ENCODE peak calls at places on chromosomes 13 and 19, in four cellular contexts. One of them, this sample, is unnamed.
A peak's percentile ranks its signal among the peaks of the same experiment; 100 is the strongest.

GRCh38 chr13:72782717-72783116 is 784 bp downstream of the PIBF1 start:
- DNase-seq in fibroblast of mammary gland: peak; percentile 35
- DNase-seq in PC-3: no peak
- DNase-seq in GM23338: no peak
- DNase-seq in this sample: peak; percentile 25

GRCh38 chr13:43376596-43376995 is 353.2 kb downstream of the DNAJC15 start:
- DNase-seq in fibroblast of mammary gland: no peak
- DNase-seq in PC-3: no peak
- DNase-seq in GM23338: no peak
- DNase-seq in this sample: no peak

GRCh38 chr13:33611016-33611805 is 206.7 kb upstream of the RFC3 start:
- DNase-seq in fibroblast of mammary gland: peak; percentile 10
- DNase-seq in GM23338: peak; percentile 45
- DNase-seq in PC-3: no peak
- DNase-seq in this sample: peak; percentile 86

GRCh38 chr13:62702502-62702901 is 1286.9 kb upstream of the PCDH20 start:
- DNase-seq in GM23338: no peak
- DNase-seq in fibroblast of mammary gland: no peak
- DNase-seq in PC-3: no peak
- DNase-seq in this sample: no peak

GRCh38 chr19:19817357-19817756 is 4.2 kb downstream of the ZNF506 start:
- DNase-seq in GM23338: no peak
- DNase-seq in PC-3: no peak
- DNase-seq in fibroblast of mammary gland: no peak
- DNase-seq in this sample: no peak

GRCh38 chr13:75180805-75181455 is 301.0 kb downstream of the TBC1D4 start:
- DNase-seq in GM23338: no peak
- DNase-seq in fibroblast of mammary gland: peak; percentile 28
- DNase-seq in PC-3: peak; percentile 78
- DNase-seq in this sample: peak; percentile 28

GRCh38 chr19:19461671-19462622 is 53.4 kb downstream of the TSSK6 start:
- DNase-seq in PC-3: no peak
- DNase-seq in GM23338: peak; percentile 90
- DNase-seq in fibroblast of mammary gland: peak; percentile 37
- DNase-seq in this sample: peak; percentile 40

GRCh38 chr19:14113762-14114414 is 3.7 kb downstream of the PRKACA start:
- DNase-seq in PC-3: peak; percentile 40
- DNase-seq in fibroblast of mammary gland: no peak
- DNase-seq in GM23338: peak; percentile 57
- DNase-seq in this sample: no peak

GRCh38 chr19:1313695-1314613 is 28.3 kb downstream of the EFNA2 start:
- DNase-seq in fibroblast of mammary gland: no peak
- DNase-seq in PC-3: no peak
- DNase-seq in GM23338: no peak
- DNase-seq in this sample: no peak

GRCh38 chr13:29383476-29383875 is 212.0 kb downstream of the SLC7A1 start:
- DNase-seq in PC-3: no peak
- DNase-seq in GM23338: no peak
- DNase-seq in fibroblast of mammary gland: no peak
- DNase-seq in this sample: no peak

GRCh38 chr19:6058411-6059201 is 51.7 kb downstream of the RFX2 start:
- DNase-seq in fibroblast of mammary gland: no peak
- DNase-seq in PC-3: no peak
- DNase-seq in GM23338: no peak
- DNase-seq in this sample: no peak

GRCh38 chr13:31835932-31836331 is 96.6 kb downstream of the RXFP2 start:
- DNase-seq in fibroblast of mammary gland: peak; percentile 87
- DNase-seq in PC-3: peak; percentile 49
- DNase-seq in GM23338: no peak
- DNase-seq in this sample: peak; percentile 6

GRCh38 chr19:38304866-38305429 is 897 bp downstream of the C19orf33 start:
- DNase-seq in PC-3: peak; percentile 95
- DNase-seq in fibroblast of mammary gland: no peak
- DNase-seq in GM23338: peak; percentile 98
- DNase-seq in this sample: no peak

GRCh38 chr13:51557423-51557822 is 26.8 kb upstream of the WDFY2 start:
- DNase-seq in GM23338: no peak
- DNase-seq in PC-3: no peak
- DNase-seq in fibroblast of mammary gland: no peak
- DNase-seq in this sample: no peak

GRCh38 chr13:102892504-102892903 is 46.7 kb downstream of the ERCC5 start:
- DNase-seq in GM23338: no peak
- DNase-seq in fibroblast of mammary gland: no peak
- DNase-seq in PC-3: no peak
- DNase-seq in this sample: no peak

GRCh38 chr19:16588089-16588823 is 16.0 kb upstream of the SLC35E1 start:
- DNase-seq in fibroblast of mammary gland: peak; percentile 59
- DNase-seq in GM23338: peak; percentile 43
- DNase-seq in PC-3: no peak
- DNase-seq in this sample: peak; percentile 42

GRCh38 chr13:84844473-84844872 is 954.7 kb downstream of the SLITRK6 start:
- DNase-seq in PC-3: peak; percentile 48
- DNase-seq in GM23338: peak; percentile 53
- DNase-seq in fibroblast of mammary gland: no peak
- DNase-seq in this sample: no peak

GRCh38 chr19:4694211-4694987 is 24.3 kb upstream of the MYDGF start:
- DNase-seq in PC-3: peak; percentile 100
- DNase-seq in GM23338: no peak
- DNase-seq in fibroblast of mammary gland: peak; percentile 99
- DNase-seq in this sample: peak; percentile 89

GRCh38 chr13:23668557-23668956 is 98.3 kb downstream of the TNFRSF19 start:
- DNase-seq in fibroblast of mammary gland: no peak
- DNase-seq in PC-3: no peak
- DNase-seq in GM23338: no peak
- DNase-seq in this sample: no peak

GRCh38 chr13:51681037-51681678 is 96.9 kb downstream of the WDFY2 start:
- DNase-seq in PC-3: peak; percentile 91
- DNase-seq in GM23338: no peak
- DNase-seq in fibroblast of mammary gland: peak; percentile 84
- DNase-seq in this sample: peak; percentile 68

GRCh38 chr19:17952041-17952976 is 14.6 kb upstream of the KCNN1 start:
- DNase-seq in fibroblast of mammary gland: no peak
- DNase-seq in PC-3: no peak
- DNase-seq in GM23338: peak; percentile 59
- DNase-seq in this sample: no peak
- H3K4me3 ChIP-seq in fibroblast of mammary gland: no peak overlapping the region
- H3K4me3 ChIP-seq in PC-3: no peak overlapping the region
- H3K4me3 ChIP-seq in GM23338: peak overlapping the region; percentile 72
- H3K4me3 ChIP-seq in this sample: no peak overlapping the region

GRCh38 chr13:109652536-109652935 is 133.8 kb downstream of the IRS2 start:
- DNase-seq in PC-3: no peak
- DNase-seq in GM23338: no peak
- DNase-seq in fibroblast of mammary gland: peak; percentile 24
- DNase-seq in this sample: no peak

GRCh38 chr13:109651854-109652253 is 134.5 kb downstream of the IRS2 start:
- DNase-seq in PC-3: no peak
- DNase-seq in GM23338: no peak
- DNase-seq in fibroblast of mammary gland: no peak
- DNase-seq in this sample: no peak

GRCh38 chr13:109655611-109656010 is 130.8 kb downstream of the IRS2 start:
- DNase-seq in GM23338: no peak
- DNase-seq in PC-3: no peak
- DNase-seq in fibroblast of mammary gland: no peak
- DNase-seq in this sample: no peak

GRCh38 chr13:109655206-109655600 is 131.2 kb downstream of the IRS2 start:
- DNase-seq in fibroblast of mammary gland: peak; percentile 87
- DNase-seq in PC-3: no peak
- DNase-seq in GM23338: no peak
- DNase-seq in this sample: no peak

DNA sequence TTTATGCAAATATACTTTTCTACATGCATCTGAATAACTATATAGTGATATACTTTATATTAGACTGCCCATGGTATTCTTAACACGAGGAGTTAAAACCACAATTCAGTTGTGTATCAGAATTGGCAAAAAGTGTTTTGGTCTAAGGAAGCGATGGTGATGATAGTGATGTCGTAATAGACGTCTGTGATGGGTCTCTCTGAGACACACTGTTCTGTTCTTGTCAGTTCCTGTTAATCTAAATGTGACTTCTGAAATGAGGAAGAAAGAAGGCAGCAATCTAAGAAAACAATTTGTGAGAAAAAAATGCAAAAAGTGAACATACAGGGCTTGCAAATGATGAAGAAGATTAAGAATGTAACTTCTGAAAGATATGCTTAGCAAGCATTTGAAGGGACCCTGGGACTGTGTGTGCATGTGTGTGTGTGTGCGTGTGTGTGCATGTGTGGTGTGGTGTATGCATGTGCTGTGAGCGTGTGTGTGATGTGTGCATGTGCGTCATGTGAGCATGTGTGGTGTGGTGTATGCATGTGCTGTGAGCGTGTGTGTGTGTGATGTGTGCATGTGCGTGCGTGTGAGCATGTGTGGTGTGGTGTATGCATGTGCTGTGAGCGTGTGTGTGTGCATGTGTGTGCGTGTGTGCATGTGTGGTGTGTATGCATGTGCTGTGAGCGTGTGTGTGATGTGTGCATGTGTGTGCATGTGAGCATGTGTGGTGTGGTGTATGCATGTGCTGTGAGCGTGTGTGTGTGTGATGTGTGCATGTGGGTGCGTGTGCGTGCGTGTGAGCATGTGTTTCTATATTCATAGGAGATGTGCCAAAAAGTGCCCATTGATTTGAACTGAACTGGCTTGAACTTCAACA is 131.8 kb downstream of the IRS2 start:
- DNase-seq in fibroblast of mammary gland: peak; percentile 92
- DNase-seq in PC-3: no peak
- DNase-seq in GM23338: no peak
- DNase-seq in this sample: no peak
- TF ChIP-seq CTCF in fibroblast of mammary gland: no peak
- TF ChIP-seq CTCF in PC-3: no peak
- TF ChIP-seq CTCF in GM23338: no peak
- TF ChIP-seq CTCF in this sample: no peak

GRCh38 chr19:46251415-46251814 is 21.9 kb downstream of the IGFL1 start:
- DNase-seq in GM23338: no peak
- DNase-seq in fibroblast of mammary gland: no peak
- DNase-seq in PC-3: peak; percentile 22
- DNase-seq in this sample: no peak
- H3K4me3 ChIP-seq in GM23338: no peak overlapping the region
- H3K4me3 ChIP-seq in fibroblast of mammary gland: no peak overlapping the region
- H3K4me3 ChIP-seq in PC-3: no peak overlapping the region
- H3K4me3 ChIP-seq in this sample: no peak overlapping the region

GRCh38 chr13:110364081-110364480 is 57.0 kb downstream of the COL4A2 start:
- DNase-seq in fibroblast of mammary gland: no peak
- DNase-seq in PC-3: no peak
- DNase-seq in GM23338: no peak
- DNase-seq in this sample: no peak

GRCh38 chr13:110365876-110366275 is 58.8 kb downstream of the COL4A2 start:
- DNase-seq in GM23338: no peak
- DNase-seq in fibroblast of mammary gland: no peak
- DNase-seq in PC-3: no peak
- DNase-seq in this sample: no peak

GRCh38 chr13:110361365-110361911 is 54.4 kb downstream of the COL4A2 start:
- DNase-seq in GM23338: no peak
- DNase-seq in fibroblast of mammary gland: peak; percentile 60
- DNase-seq in PC-3: no peak
- DNase-seq in this sample: peak; percentile 98

GRCh38 chr13:110360598-110360997 is 53.5 kb downstream of the COL4A2 start:
- DNase-seq in GM23338: no peak
- DNase-seq in fibroblast of mammary gland: no peak
- DNase-seq in PC-3: no peak
- DNase-seq in this sample: no peak

DNA sequence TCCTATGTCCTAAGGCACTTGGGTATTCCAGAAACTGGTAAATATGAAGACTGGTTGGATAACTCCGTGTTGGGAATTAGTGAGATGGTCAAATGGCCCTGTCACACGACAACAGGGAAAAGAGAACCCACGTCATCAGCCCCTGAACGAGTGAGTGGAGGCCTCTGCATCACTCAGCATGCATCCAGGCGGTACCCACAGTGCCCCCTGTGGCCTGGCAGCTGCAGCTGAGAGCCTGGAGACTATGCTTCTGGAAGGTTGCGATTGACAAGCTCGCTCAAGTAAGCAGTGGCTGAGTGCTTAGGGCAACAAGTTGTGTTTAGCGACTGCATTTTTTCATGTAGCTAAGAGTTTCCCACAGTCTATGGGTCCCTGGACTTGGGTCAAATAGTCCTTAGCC is 55.9 kb downstream of the COL4A2 start:
- DNase-seq in GM23338: peak; percentile 64
- DNase-seq in fibroblast of mammary gland: no peak
- DNase-seq in PC-3: no peak
- DNase-seq in this sample: no peak
- TF ChIP-seq CTCF in GM23338: peak; percentile 76
- TF ChIP-seq CTCF in fibroblast of mammary gland: no peak
- TF ChIP-seq CTCF in PC-3: peak; percentile 49
- TF ChIP-seq CTCF in this sample: no peak

GRCh38 chr13:50130686-50131051 is 115.4 kb downstream of the KCNRG start:
- DNase-seq in fibroblast of mammary gland: peak; percentile 71
- DNase-seq in PC-3: peak; percentile 21
- DNase-seq in GM23338: peak; percentile 44
- DNase-seq in this sample: peak; percentile 67

GRCh38 chr13:50131998-50132936 is 117.0 kb downstream of the KCNRG start:
- DNase-seq in PC-3: no peak
- DNase-seq in GM23338: peak; percentile 78
- DNase-seq in fibroblast of mammary gland: no peak
- DNase-seq in this sample: no peak

GRCh38 chr13:50128406-50129048 is 113.3 kb downstream of the KCNRG start:
- DNase-seq in PC-3: no peak
- DNase-seq in fibroblast of mammary gland: no peak
- DNase-seq in GM23338: peak; percentile 59
- DNase-seq in this sample: no peak

GRCh38 chr13:50129065-50129922 is 114.0 kb downstream of the KCNRG start:
- DNase-seq in fibroblast of mammary gland: peak; percentile 38
- DNase-seq in PC-3: no peak
- DNase-seq in GM23338: peak; percentile 58
- DNase-seq in this sample: no peak

DNA sequence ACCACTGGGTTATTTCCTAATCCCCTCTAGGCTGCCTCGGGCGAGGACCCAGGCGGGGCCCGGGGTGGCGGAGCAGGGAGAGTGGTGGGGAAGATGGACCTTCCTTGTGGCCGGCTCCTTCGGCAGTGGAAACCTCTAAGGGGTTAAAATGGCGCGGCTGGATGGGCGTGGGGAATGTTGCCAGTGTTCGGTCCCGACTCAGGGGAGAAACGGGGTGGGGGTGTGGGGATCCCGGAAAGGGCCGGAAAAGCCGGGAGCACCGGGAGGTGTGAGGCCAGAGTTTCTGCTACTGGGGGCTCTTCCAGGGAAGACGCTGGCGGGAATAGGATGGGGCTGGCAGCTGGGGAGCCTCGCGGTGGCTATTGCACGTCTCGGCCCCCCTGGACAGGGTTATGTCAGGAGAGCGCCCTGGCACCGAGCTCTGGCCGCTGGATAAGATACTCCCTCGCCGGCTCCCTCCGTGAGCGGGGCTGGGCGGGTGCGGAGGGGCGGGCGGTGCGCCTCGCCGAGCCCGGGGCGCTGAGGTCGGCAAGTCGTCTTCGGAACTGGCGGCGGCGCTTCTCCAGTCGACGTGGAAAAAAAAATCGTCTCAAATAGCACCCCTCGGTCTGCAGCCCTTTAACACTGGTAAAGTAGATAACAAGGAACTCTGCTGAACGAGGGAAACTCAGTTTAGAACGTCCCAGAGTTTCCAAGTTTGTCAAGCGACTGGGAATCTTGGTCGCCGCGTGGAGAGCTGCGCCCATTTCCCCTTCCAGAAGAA is 114.9 kb downstream of the KCNRG start:
- DNase-seq in PC-3: peak; percentile 13
- DNase-seq in fibroblast of mammary gland: peak; percentile 48
- DNase-seq in GM23338: peak; percentile 73
- DNase-seq in this sample: peak; percentile 49
- H3K4me3 ChIP-seq in PC-3: peak overlapping the region; percentile 74
- H3K4me3 ChIP-seq in fibroblast of mammary gland: peak overlapping the region; percentile 45
- H3K4me3 ChIP-seq in GM23338: peak overlapping the region; percentile 89
- H3K4me3 ChIP-seq in this sample: peak overlapping the region; percentile 52

GRCh38 chr13:99982021-99982740 is 597 bp downstream of the ZIC2 start:
- DNase-seq in GM23338: peak; percentile 50
- DNase-seq in PC-3: no peak
- DNase-seq in fibroblast of mammary gland: no peak
- DNase-seq in this sample: no peak
- TF ChIP-seq CTCF in GM23338: no peak
- TF ChIP-seq CTCF in PC-3: no peak
- TF ChIP-seq CTCF in fibroblast of mammary gland: no peak
- TF ChIP-seq CTCF in this sample: no peak